ENCODE peak calls at places on chromosomes 13 and 19, in eight cellular contexts. F, U, N, V, X, G, B and E are unnamed samples.
A peak's percentile ranks its signal among the peaks of the same experiment; 100 is the strongest.

GRCh38 chr19:11364935-11365334 is 9.5 kb upstream of the SWSAP1 start:
- DNase-seq in X (no peak), V (no peak), B (no peak), F (no peak), G (no peak), N (no peak), U (no peak), E (no peak)

GRCh38 chr13:108915634-108916497 is 286.5 kb downstream of the MYO16 start:
- DNase-seq in V (peak; percentile 84), F (peak; percentile 94), B (peak; percentile 48), N (peak; percentile 38), U (peak; percentile 85), X (peak; percentile 79), G (peak; percentile 98), E (peak; percentile 56)

GRCh38 chr19:41228486-41228885 is 9.5 kb downstream of the AXL start:
- DNase-seq in B (no peak), X (no peak), U (no peak), V (no peak), N (no peak), G (no peak), F (no peak), E (no peak)

GRCh38 chr19:20664917-20665781 is 3.8 kb upstream of the ZNF626 start:
- DNase-seq in N (peak; percentile 29), U (no peak), B (no peak), X (peak; percentile 4), V (no peak), F (peak; percentile 74), G (no peak), E (peak; percentile 32)

GRCh38 chr13:76472916-76473315 is 413.3 kb downstream of the KCTD12 start:
- DNase-seq in B (no peak), F (no peak), U (no peak), V (no peak), G (no peak), X (no peak), N (peak; percentile 5), E (no peak)

GRCh38 chr13:26584713-26585112 is 27.2 kb downstream of the WASF3 start:
- DNase-seq in F (no peak), V (no peak), U (no peak), G (no peak), N (no peak), B (no peak), X (peak; percentile 89), E (peak; percentile 82)

GRCh38 chr19:32456406-32456805 is 50.8 kb downstream of the DPY19L3 start:
- DNase-seq in F (no peak), B (no peak), X (no peak), V (no peak), N (no peak), G (no peak), U (no peak), E (no peak)

GRCh38 chr19:56314018-56314583 is 538 bp downstream of the ZSCAN5A start:
- DNase-seq in V (no peak), X (no peak), U (no peak), N (no peak), G (no peak), F (no peak), B (no peak), E (peak; percentile 19)